ENCODE peak calls at places on chromosomes 3 and 15, in four cellular contexts. F, C, E and R are unnamed samples.

GRCh38 chr3:58383476-58383875 is 50.2 kb downstream of the PDHB start:
- DNase-seq in F (peak; percentile 60), C (no peak), E (peak; percentile 72), R (no peak)

GRCh38 chr3:124381565-124382333 is 348.5 kb upstream of the UMPS start:
- DNase-seq in F (no peak), C (no peak), E (no peak), R (no peak)

GRCh38 chr3:67421912-67422311 is 232.5 kb downstream of the SUCLG2 start:
- DNase-seq in F (no peak), C (no peak), E (no peak), R (no peak)

GRCh38 chr3:169458323-169458722 is 205.2 kb downstream of the MECOM start:
- DNase-seq in F (no peak), C (no peak), E (no peak), R (no peak)

GRCh38 chr15:75420698-75421097 is 30.8 kb downstream of the SIN3A start:
- DNase-seq in F (no peak), C (no peak), E (no peak), R (no peak)

GRCh38 chr3:122255757-122256439 is 69.2 kb upstream of the CSTA start:
- DNase-seq in F (no peak), C (no peak), E (no peak), R (no peak)

GRCh38 chr15:66130496-66131014 is 123.0 kb downstream of the MEGF11 start:
- DNase-seq in F (no peak), C (no peak), E (no peak), R (no peak)

GRCh38 chr3:32261545-32261944 is 23.1 kb downstream of the CMTM8 start:
- DNase-seq in F (no peak), C (no peak), E (no peak), R (no peak)

GRCh38 chr3:15797600-15798303 is at the start of gene ANKRD28:
- DNase-seq in F (peak; percentile 74), C (peak; percentile 45), E (peak; percentile 97), R (no peak)

GRCh38 chr15:22262613-22263020 is 182.3 kb downstream of the OR4M2 start:
- DNase-seq in F (peak; percentile 80), C (no peak), E (peak; percentile 67), R (peak; percentile 89)

GRCh38 chr3:18370672-18371071 is 54.5 kb downstream of the SATB1 start:
- DNase-seq in F (no peak), C (no peak), E (no peak), R (no peak)

GRCh38 chr3:116342499-116342898 is 102.8 kb downstream of the LSAMP start:
- DNase-seq in F (peak; percentile 19), C (no peak), E (no peak), R (no peak)

GRCh38 chr15:52326758-52327157 is 31.2 kb upstream of the MYO5C start:
- DNase-seq in F (no peak), C (no peak), E (no peak), R (no peak)

GRCh38 chr3:48656061-48656840 is 6.4 kb downstream of the CELSR3 start:
- DNase-seq in F (peak; percentile 80), C (peak; percentile 65), E (peak; percentile 50), R (peak; percentile 85)

GRCh38 chr3:177928156-177928555 is 608.1 kb upstream of the KCNMB2 start:
- DNase-seq in F (peak; percentile 43), C (no peak), E (peak; percentile 63), R (no peak)

GRCh38 chr15:48992545-48992944 is 28.8 kb upstream of the SHC4 start:
- DNase-seq in F (no peak), C (peak; percentile 0), E (no peak), R (no peak)

GRCh38 chr15:89751748-89752147 is 699 bp upstream of the MESP1 start:
- DNase-seq in F (no peak), C (no peak), E (no peak), R (no peak)

GRCh38 chr3:126473292-126474168 is 2.2 kb downstream of the ZXDC start:
- DNase-seq in F (no peak), C (no peak), E (no peak), R (no peak)

GRCh38 chr3:14428087-14429067 is 26.0 kb downstream of the SLC6A6 start:
- DNase-seq in F (peak; percentile 59), C (no peak), E (no peak), R (no peak)

GRCh38 chr3:78762121-78762520 is 1005.7 kb downstream of the ROBO1 start:
- DNase-seq in F (no peak), C (no peak), E (no peak), R (no peak)

GRCh38 chr15:57090460-57090859 is 172.0 kb downstream of the TCF12 start:
- DNase-seq in F (no peak), C (no peak), E (no peak), R (no peak)

GRCh38 chr3:173920386-173920785 is 522.8 kb downstream of the NLGN1 start:
- DNase-seq in F (peak; percentile 26), C (no peak), E (no peak), R (no peak)

GRCh38 chr15:25088261-25088790 is 133.5 kb downstream of the SNRPN start:
- DNase-seq in F (no peak), C (no peak), E (no peak), R (peak; percentile 21)

GRCh38 chr3:139935071-139935865 is at the start of gene CLSTN2:
- DNase-seq in F (peak; percentile 90), C (no peak), E (peak; percentile 41), R (peak; percentile 48)

GRCh38 chr3:146189519-146190173 is 28.7 kb upstream of the PLOD2 start:
- DNase-seq in F (peak; percentile 46), C (peak; percentile 15), E (peak; percentile 67), R (no peak)

GRCh38 chr15:23467110-23467600 is 20.1 kb upstream of the GOLGA6L2 start:
- DNase-seq in F (peak; percentile 20), C (no peak), E (peak; percentile 63), R (no peak)

GRCh38 chr3:11624161-11624560 is 19.6 kb downstream of the VGLL4 start:
- DNase-seq in F (no peak), C (no peak), E (no peak), R (no peak)

GRCh38 chr15:73383310-73384185 is 14.8 kb upstream of the HCN4 start:
- DNase-seq in F (no peak), C (no peak), E (no peak), R (no peak)

GRCh38 chr3:144989756-144990155 is 1018.1 kb downstream of the DIPK2A start:
- DNase-seq in F (no peak), C (no peak), E (no peak), R (no peak)

GRCh38 chr15:45635191-45635638 is 386 bp downstream of the SQOR start:
- DNase-seq in F (peak; percentile 54), C (no peak), E (peak; percentile 39), R (peak; percentile 79)

GRCh38 chr15:70276401-70276800 is 178.7 kb upstream of the TLE3 start:
- DNase-seq in F (no peak), C (no peak), E (no peak), R (no peak)